ENCODE peak calls at places on chromosomes 11 and 22, in five cellular contexts. G, Q, F, D and A are unnamed samples.

GRCh38 chr11:65493367-65494176 is 5.3 kb upstream of the MALAT1 start:
- DNase-seq in G (peak), Q (no peak), F (no peak), D (peak), A (peak)

GRCh38 chr22:49887716-49888115 is 30.5 kb downstream of the ALG12 start:
- DNase-seq in G (no peak), Q (no peak), F (no peak), D (no peak), A (no peak)

GRCh38 chr22:22207845-22208564 is 36.6 kb upstream of the VPREB1 start:
- DNase-seq in G (peak), Q (peak), F (no peak), D (no peak), A (peak)

GRCh38 chr11:3914807-3915206 is 59.3 kb downstream of the STIM1 start:
- DNase-seq in G (no peak), Q (no peak), F (no peak), D (no peak), A (no peak)

GRCh38 chr11:123047947-123048293 is 14.0 kb downstream of the HSPA8 start:
- DNase-seq in G (no peak), Q (no peak), F (no peak), D (no peak), A (no peak)

GRCh38 chr11:120717623-120718022 is 206.1 kb downstream of the GRIK4 start:
- DNase-seq in G (no peak), Q (no peak), F (no peak), D (no peak), A (no peak)

GRCh38 chr11:122186439-122187080 is 70.5 kb upstream of the BLID start:
- DNase-seq in G (peak), Q (peak), F (no peak), D (no peak), A (no peak)

GRCh38 chr11:123567466-123567865 is 87.0 kb downstream of the SCN3B start:
- DNase-seq in G (no peak), Q (no peak), F (no peak), D (no peak), A (no peak)

GRCh38 chr11:1659478-1659877 is 29.9 kb downstream of the KRTAP5-5 start:
- DNase-seq in G (no peak), Q (no peak), F (no peak), D (peak), A (no peak)

GRCh38 chr22:26556904-26557303 is 33.0 kb downstream of the TPST2 start:
- DNase-seq in G (no peak), Q (no peak), F (no peak), D (no peak), A (no peak)

GRCh38 chr11:86708671-86709070 is 36.3 kb upstream of the ME3 start:
- DNase-seq in G (no peak), Q (no peak), F (no peak), D (no peak), A (no peak)

GRCh38 chr11:86702387-86702983 is 30.1 kb upstream of the ME3 start:
- DNase-seq in G (no peak), Q (no peak), F (no peak), D (no peak), A (no peak)

GRCh38 chr11:86703992-86704391 is 31.6 kb upstream of the ME3 start:
- DNase-seq in G (no peak), Q (no peak), F (no peak), D (no peak), A (no peak)

GRCh38 chr11:86706341-86707131 is 34.1 kb upstream of the ME3 start:
- DNase-seq in G (no peak), Q (no peak), F (no peak), D (no peak), A (no peak)

DNA sequence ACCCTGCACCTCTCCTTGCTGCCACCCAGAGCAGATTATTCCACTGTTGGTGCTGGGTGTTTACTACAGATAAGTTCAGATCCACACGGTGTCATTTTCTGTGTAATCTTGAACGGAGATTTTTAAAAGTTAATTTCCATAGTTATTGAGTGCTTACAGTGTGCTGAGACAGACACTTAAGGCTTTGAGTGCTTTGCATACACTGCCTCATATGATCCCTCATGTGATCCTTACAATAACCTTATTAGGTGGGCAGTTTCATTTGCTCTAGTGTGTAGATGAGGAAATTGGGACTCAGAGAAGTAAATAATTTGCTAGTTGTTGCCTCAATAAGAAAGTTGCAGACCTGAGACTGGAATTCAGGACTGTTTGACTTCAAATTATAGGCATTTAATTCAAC is 32.3 kb upstream of the ME3 start:
- DNase-seq in G (no peak), Q (no peak), F (no peak), D (no peak), A (no peak)
- H3K27ac ChIP-seq in G (no peak), Q (no peak), F (no peak), D (no peak), A (no peak)

GRCh38 chr11:74339619-74340018 is 28.2 kb upstream of the P4HA3 start:
- DNase-seq in G (no peak), Q (no peak), F (no peak), D (no peak), A (no peak)

GRCh38 chr11:74341926-74342325 is 30.5 kb upstream of the P4HA3 start:
- DNase-seq in G (no peak), Q (no peak), F (no peak), D (no peak), A (no peak)

GRCh38 chr11:74333193-74333592 is 21.8 kb upstream of the P4HA3 start:
- DNase-seq in G (no peak), Q (no peak), F (no peak), D (no peak), A (no peak)

GRCh38 chr11:74338963-74339362 is 27.5 kb upstream of the P4HA3 start:
- DNase-seq in G (no peak), Q (no peak), F (no peak), D (no peak), A (no peak)
- H3K27ac ChIP-seq in G (no peak), Q (no peak), F (no peak), D (no peak), A (no peak)

GRCh38 chr22:38290347-38290746 is 17.5 kb upstream of the TMEM184B start:
- DNase-seq in G (no peak), Q (no peak), F (no peak), D (no peak), A (no peak)

GRCh38 chr22:38291201-38291777 is 18.5 kb upstream of the TMEM184B start:
- DNase-seq in G (no peak), Q (no peak), F (no peak), D (no peak), A (no peak)

GRCh38 chr22:38286915-38287669 is 14.3 kb upstream of the TMEM184B start:
- DNase-seq in G (no peak), Q (no peak), F (no peak), D (no peak), A (no peak)

GRCh38 chr22:38292694-38293093 is 19.9 kb upstream of the TMEM184B start:
- DNase-seq in G (no peak), Q (no peak), F (no peak), D (no peak), A (no peak)

GRCh38 chr22:38289583-38290082 is 16.8 kb upstream of the TMEM184B start:
- DNase-seq in G (no peak), Q (no peak), F (no peak), D (no peak), A (no peak)
- H3K27ac ChIP-seq in G (no peak), Q (no peak), F (no peak), D (no peak), A (no peak)

DNA sequence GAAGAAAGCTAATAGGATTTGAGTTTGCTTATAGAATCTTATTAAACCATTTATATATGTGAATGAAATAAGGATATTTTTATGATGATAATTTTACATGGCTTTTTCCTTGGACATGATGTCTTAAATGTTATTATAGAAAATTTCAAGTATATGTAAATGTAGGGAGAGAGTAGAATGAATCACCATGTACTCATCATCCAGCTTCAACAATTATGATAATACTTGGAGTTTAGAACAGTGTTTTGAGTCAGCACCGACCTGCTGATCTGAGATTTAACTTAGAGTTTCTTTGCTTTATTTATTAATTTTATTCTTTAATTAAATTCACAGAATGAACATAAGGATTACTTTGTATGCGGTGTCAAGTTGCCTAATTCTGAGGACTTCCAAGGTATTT is 193.5 kb downstream of the UVRAG start:
- DNase-seq in G (peak), Q (no peak), F (no peak), D (no peak), A (no peak)
- H3K27ac ChIP-seq in G (peak), Q (no peak), F (no peak), D (no peak), A (no peak)

GRCh38 chr11:20497124-20497792 is 102.2 kb upstream of the SLC6A5 start:
- DNase-seq in G (no peak), Q (no peak), F (no peak), D (no peak), A (no peak)
- H3K27ac ChIP-seq in G (no peak), Q (no peak), F (no peak), D (no peak), A (no peak)